ENCODE peak calls at places on chromosomes 1 and 21, in eight cellular contexts. U, Y, V, T, Z, C, B and M are unnamed samples.

GRCh38 chr1:203511513-203511912 is 17.6 kb downstream of the OPTC start:
- DNase-seq in U (no peak), Y (no peak), V (no peak), T (no peak), Z (no peak), C (no peak), B (no peak), M (no peak)

GRCh38 chr1:87473203-87473661 is 144.6 kb downstream of the LMO4 start:
- DNase-seq in U (no peak), Y (no peak), V (no peak), T (no peak), Z (no peak), C (no peak), B (no peak), M (no peak)

GRCh38 chr1:25107643-25108010 is 124.7 kb downstream of the SYF2 start:
- DNase-seq in U (no peak), Y (no peak), V (no peak), T (no peak), Z (no peak), C (no peak), B (no peak), M (no peak)

GRCh38 chr1:63980706-63981407 is 207.0 kb downstream of the ROR1 start:
- DNase-seq in U (no peak), Y (no peak), V (peak; percentile 62), T (no peak), Z (no peak), C (no peak), B (no peak), M (no peak)

GRCh38 chr1:233664804-233665574 is 51.1 kb downstream of the KCNK1 start:
- DNase-seq in U (no peak), Y (no peak), V (no peak), T (no peak), Z (no peak), C (no peak), B (no peak), M (no peak)

GRCh38 chr1:187474266-187474665 is 645.5 kb downstream of the PLA2G4A start:
- DNase-seq in U (no peak), Y (no peak), V (no peak), T (no peak), Z (no peak), C (no peak), B (no peak), M (no peak)

GRCh38 chr21:45747802-45748445 is 104.4 kb downstream of the PCBP3 start:
- DNase-seq in U (no peak), Y (no peak), V (no peak), T (no peak), Z (no peak), C (no peak), B (peak; percentile 85), M (no peak)

GRCh38 chr21:15654171-15654570 is 75.6 kb upstream of the USP25 start:
- DNase-seq in U (no peak), Y (no peak), V (no peak), T (no peak), Z (no peak), C (no peak), B (peak; percentile 57), M (no peak)

GRCh38 chr21:40754466-40754865 is 92.5 kb downstream of the DSCAM start:
- DNase-seq in U (no peak), Y (no peak), V (no peak), T (no peak), Z (no peak), C (no peak), B (no peak), M (no peak)

GRCh38 chr1:72282271-72282656 is at the start of gene NEGR1:
- DNase-seq in U (peak; percentile 87), Y (peak; percentile 35), V (no peak), T (no peak), Z (peak; percentile 72), C (peak; percentile 82), B (peak; percentile 71), M (peak; percentile 29)

GRCh38 chr1:203536575-203536974 is 42.6 kb downstream of the OPTC start:
- DNase-seq in U (no peak), Y (no peak), V (no peak), T (no peak), Z (no peak), C (no peak), B (no peak), M (no peak)

GRCh38 chr1:153536618-153537375 is 1.0 kb upstream of the S100A6 start:
- DNase-seq in U (peak; percentile 72), Y (peak; percentile 84), V (peak; percentile 44), T (no peak), Z (no peak), C (no peak), B (no peak), M (no peak)

GRCh38 chr1:12368646-12369045 is 138.8 kb downstream of the VPS13D start:
- DNase-seq in U (no peak), Y (no peak), V (no peak), T (no peak), Z (no peak), C (no peak), B (no peak), M (no peak)

GRCh38 chr21:40140675-40141074 is 273.4 kb downstream of the PCP4 start:
- DNase-seq in U (no peak), Y (no peak), V (no peak), T (no peak), Z (no peak), C (no peak), B (no peak), M (no peak)

GRCh38 chr21:42446531-42446930 is 42.8 kb downstream of the UBASH3A start:
- DNase-seq in U (no peak), Y (no peak), V (no peak), T (no peak), Z (no peak), C (no peak), B (no peak), M (no peak)

GRCh38 chr1:42429623-42430022 is 26.2 kb downstream of the ZMYND12 start:
- DNase-seq in U (no peak), Y (no peak), V (no peak), T (no peak), Z (no peak), C (no peak), B (no peak), M (no peak)

GRCh38 chr1:59116920-59117542 is 179.9 kb upstream of the FGGY start:
- DNase-seq in U (no peak), Y (no peak), V (no peak), T (peak; percentile 64), Z (no peak), C (no peak), B (no peak), M (no peak)

DNA sequence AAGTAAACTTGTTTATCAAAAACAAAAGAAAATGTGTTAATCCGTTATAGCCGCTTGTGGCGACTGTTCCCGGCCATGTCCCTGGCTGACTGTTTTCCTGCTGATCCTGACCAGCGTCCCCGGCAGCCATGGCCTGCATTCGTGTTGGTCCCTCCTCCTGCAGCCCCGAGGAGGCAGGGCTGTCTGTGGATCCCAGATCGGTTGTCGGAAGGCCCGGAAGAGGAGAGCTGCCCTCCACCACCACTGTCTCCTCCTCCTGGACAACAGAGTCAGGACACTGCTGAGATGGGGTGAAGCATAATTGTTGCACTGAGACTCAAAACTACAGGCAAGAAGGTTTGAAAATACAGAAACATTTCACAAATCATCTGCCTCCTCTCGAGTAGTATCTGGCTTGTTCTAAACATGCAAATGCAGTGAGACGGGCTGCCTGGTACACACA is 3.6 kb upstream of the MXRA8 start:
- DNase-seq in U (peak; percentile 90), Y (peak; percentile 20), V (no peak), T (no peak), Z (peak; percentile 26), C (no peak), B (no peak), M (no peak)
- TF ChIP-seq EP300 in U (no peak), Y (no peak), V (no peak), T (no peak), Z (no peak), C (no peak), B (no peak), M (no peak)

GRCh38 chr1:37033355-37034291 is 692 bp downstream of the GRIK3 start:
- DNase-seq in U (no peak), Y (no peak), V (no peak), T (no peak), Z (no peak), C (no peak), B (peak; percentile 72), M (no peak)
- H3K27me3 ChIP-seq in U (peaks cover 63% of the 10 kb centered on the region), Y (peaks cover 97% of the 10 kb centered on the region), V (peaks cover 100% of the 10 kb centered on the region), T (peaks cover 62% of the 10 kb centered on the region), Z (no peaks in the 10 kb centered on the region), C (peaks cover 99% of the 10 kb centered on the region), B (peaks cover 5% of the 10 kb centered on the region), M (peaks cover 63% of the 10 kb centered on the region)

GRCh38 chr1:54564312-54565112 is 16.5 kb downstream of the ACOT11 start:
- DNase-seq in U (peak; percentile 52), Y (peak; percentile 95), V (peak; percentile 93), T (no peak), Z (no peak), C (no peak), B (no peak), M (no peak)
- TF ChIP-seq EP300 in U (no peak), Y (peak; percentile 14), V (no peak), T (no peak), Z (no peak), C (no peak), B (no peak), M (no peak)

GRCh38 chr1:10948463-10948775 is 64.0 kb upstream of the TARDBP start:
- DNase-seq in U (no peak), Y (no peak), V (no peak), T (no peak), Z (no peak), C (no peak), B (no peak), M (no peak)

GRCh38 chr1:10947691-10948462 is 64.6 kb upstream of the TARDBP start:
- DNase-seq in U (no peak), Y (no peak), V (no peak), T (no peak), Z (no peak), C (no peak), B (no peak), M (no peak)

GRCh38 chr1:10951977-10952376 is 60.5 kb upstream of the TARDBP start:
- DNase-seq in U (no peak), Y (no peak), V (no peak), T (no peak), Z (no peak), C (no peak), B (no peak), M (no peak)

GRCh38 chr1:10953505-10954193 is 58.8 kb upstream of the TARDBP start:
- DNase-seq in U (no peak), Y (no peak), V (no peak), T (no peak), Z (no peak), C (no peak), B (no peak), M (no peak)

DNA sequence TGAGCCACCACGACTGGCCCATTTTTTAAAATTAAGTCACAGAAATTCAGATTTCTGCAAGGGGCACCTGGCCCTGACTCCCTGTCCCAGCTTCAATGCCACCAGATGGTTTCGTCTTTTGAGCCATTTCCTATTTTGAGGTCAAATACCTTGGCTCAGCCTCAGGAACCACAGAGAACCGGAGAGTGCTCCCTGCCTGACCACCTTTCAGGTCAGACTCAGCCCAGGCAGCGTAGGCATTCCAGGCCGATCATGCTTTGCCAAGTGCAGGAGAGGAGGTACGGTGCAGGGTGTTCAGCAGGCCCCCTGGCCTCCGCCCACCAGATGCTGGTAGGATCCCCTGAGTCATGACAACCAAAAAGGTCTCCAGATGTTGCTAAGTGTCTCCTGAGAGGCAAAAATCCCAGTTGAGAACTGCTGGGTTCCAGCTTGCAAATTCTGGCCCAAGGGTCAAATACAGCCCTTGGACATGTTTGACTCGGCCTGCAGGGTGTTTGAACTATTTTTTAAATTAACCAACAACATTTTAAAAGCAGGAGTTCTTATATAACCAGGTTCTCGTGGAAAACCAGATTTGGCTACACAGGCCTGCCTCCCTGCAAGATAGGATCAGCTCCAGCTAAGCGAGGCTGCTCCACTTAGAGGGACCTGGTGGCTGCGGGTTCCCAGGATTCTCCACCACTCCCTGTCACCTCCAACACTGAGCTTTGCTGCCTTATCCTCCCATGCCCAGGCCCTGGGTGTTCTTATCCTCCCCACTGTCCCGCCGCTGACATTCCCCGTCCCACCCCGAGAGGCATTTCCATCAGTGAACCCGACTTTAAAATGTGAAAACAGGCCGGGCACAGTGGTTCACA is 61.9 kb upstream of the TARDBP start:
- DNase-seq in U (no peak), Y (no peak), V (no peak), T (no peak), Z (no peak), C (no peak), B (peak; percentile 56), M (no peak)
- H3K27me3 ChIP-seq in U (no peaks in the 10 kb centered on the region), Y (no peaks in the 10 kb centered on the region), V (no peaks in the 10 kb centered on the region), T (no peaks in the 10 kb centered on the region), Z (no peaks in the 10 kb centered on the region), C (no peaks in the 10 kb centered on the region), B (peaks cover 3% of the 10 kb centered on the region), M (no peaks in the 10 kb centered on the region)